ENCODE peak calls at places on chromosomes 5 and 9, in seven cellular contexts. E is SK-MEL-5; K is Right ventricle myocardium inferior; J is left ventricle myocardium inferior; Q is 8988T; M is right atrium auricular region; G is natural killer cell treated with Interleukin-12 subunit alpha and Interleukin-12 subunit beta and Interleukin-15 and Interleukin-18, amount 100 ng/mL, for 72 hours. I is an unnamed sample.
A peak's percentile ranks its signal among the peaks of the same experiment; 100 is the strongest.

GRCh38 chr9:129596541-129597328 is 24.2 kb downstream of the C9orf50 start:
- DNase-seq in M (peak; percentile 75), K (peak; percentile 77), J (peak; percentile 75), Q (no peak), G (no peak), E (no peak), I (no peak)

GRCh38 chr9:22216730-22217160 is 207.6 kb upstream of the CDKN2B start:
- DNase-seq in G (no peak), Q (no peak), M (no peak), K (no peak), J (no peak), E (no peak), I (no peak)

GRCh38 chr9:72751541-72751940 is 201.3 kb downstream of the ALDH1A1 start:
- DNase-seq in Q (no peak), K (no peak), E (peak; percentile 92), J (no peak), G (no peak), M (no peak), I (no peak)

GRCh38 chr9:75142208-75142607 is 53.9 kb downstream of the OSTF1 start:
- DNase-seq in E (no peak), J (no peak), Q (no peak), M (no peak), K (no peak), G (no peak), I (no peak)

GRCh38 chr5:168578006-168578405 is 1.2 kb downstream of the PANK3 start:
- DNase-seq in G (no peak), E (no peak), K (no peak), M (no peak), Q (no peak), J (no peak), I (no peak)

GRCh38 chr5:176747670-176748072 is 62.7 kb upstream of the UNC5A start:
- DNase-seq in K (no peak), E (no peak), M (peak; percentile 4), G (no peak), Q (no peak), J (no peak), I (no peak)

GRCh38 chr9:118129541-118129940 is 425.3 kb downstream of the TLR4 start:
- DNase-seq in J (no peak), G (no peak), E (no peak), Q (no peak), K (no peak), M (no peak), I (no peak)

GRCh38 chr9:89853931-89854330 is 249.1 kb downstream of the GADD45G start:
- DNase-seq in J (no peak), M (peak; percentile 26), Q (no peak), E (no peak), G (no peak), K (no peak), I (no peak)

GRCh38 chr9:37337301-37337905 is 85.1 kb upstream of the GRHPR start:
- DNase-seq in G (no peak), K (no peak), Q (no peak), E (no peak), J (no peak), M (no peak), I (no peak)

GRCh38 chr5:1298067-1298551 is 3.2 kb upstream of the TERT start:
- DNase-seq in K (no peak), J (no peak), G (no peak), E (no peak), M (no peak), Q (no peak), I (no peak)

GRCh38 chr9:34252670-34253459 is 74.0 kb downstream of the UBAP1 start:
- DNase-seq in J (peak; percentile 61), E (peak; percentile 67), M (peak; percentile 75), G (peak; percentile 80), K (no peak), Q (no peak), I (peak; percentile 47)

GRCh38 chr9:8888592-8888991 is 1089.0 kb upstream of the DMAC1 start:
- DNase-seq in G (no peak), J (no peak), Q (no peak), E (no peak), M (no peak), K (no peak), I (no peak)

GRCh38 chr5:9437741-9438240 is 108.1 kb downstream of the SEMA5A start:
- DNase-seq in Q (no peak), G (no peak), M (no peak), K (no peak), E (peak; percentile 99), J (no peak), I (no peak)

GRCh38 chr9:104094534-104095020 is 468 bp downstream of the SMC2 start:
- DNase-seq in K (no peak), G (no peak), Q (no peak), E (peak; percentile 14), J (no peak), M (no peak), I (no peak)

I was measured in iPS DF 6.9.